ENCODE peak calls at places on chromosome 1, in eight cellular contexts. K, Y, O, F, I, C, E and W are unnamed samples. For H3K27me3 and H3K36me3, the result is how much of the 10 kb centered on the place peaks cover.

GRCh38 chr1:155946633-155947219 is 5.3 kb downstream of the RXFP4 start:
- DNase-seq in K (no peak), E (no peak), O (no peak), F (peak), Y (no peak), C (no peak), I (no peak), W (no peak)

GRCh38 chr1:40257313-40257687 is 736 bp upstream of the ZMPSTE24 start:
- DNase-seq in E (no peak), O (no peak), C (peak), I (no peak), K (no peak), Y (no peak), F (no peak), W (no peak)

GRCh38 chr1:87644500-87645245 is 316.0 kb downstream of the LMO4 start:
- DNase-seq in C (no peak), K (no peak), Y (no peak), O (no peak), I (no peak), E (peak), F (no peak), W (no peak)

GRCh38 chr1:218501073-218501612 is 156.0 kb downstream of the TGFB2 start:
- DNase-seq in I (no peak), Y (no peak), K (no peak), C (no peak), E (no peak), O (no peak), F (no peak), W (no peak)

GRCh38 chr1:201110138-201110537 is 2.1 kb downstream of the CACNA1S start:
- DNase-seq in C (no peak), F (no peak), K (no peak), I (no peak), O (no peak), E (no peak), Y (no peak), W (no peak)

GRCh38 chr1:227889047-227889862 is 58.5 kb downstream of the WNT9A start:
- DNase-seq in Y (peak), E (no peak), K (peak), I (peak), F (peak), O (peak), C (no peak), W (no peak)

GRCh38 chr1:59596432-59596831 is 218.3 kb upstream of the HOOK1 start:
- DNase-seq in Y (no peak), I (no peak), C (peak), O (no peak), F (no peak), K (no peak), E (peak), W (peak)

GRCh38 chr1:174189424-174190062 is 30.2 kb downstream of the RABGAP1L start:
- DNase-seq in Y (no peak), K (no peak), F (no peak), E (no peak), I (no peak), O (no peak), C (no peak), W (no peak)

GRCh38 chr1:56411484-56412180 is 167.7 kb downstream of the PLPP3 start:
- DNase-seq in F (no peak), I (no peak), O (no peak), E (no peak), Y (no peak), C (no peak), K (no peak), W (peak)

GRCh38 chr1:228850141-228851100 is 115.1 kb downstream of the RHOU start:
- DNase-seq in O (peak), Y (no peak), C (no peak), K (no peak), F (no peak), I (no peak), E (no peak), W (no peak)

GRCh38 chr1:173440430-173440829 is 36.7 kb upstream of the PRDX6 start:
- DNase-seq in I (no peak), E (no peak), F (no peak), O (no peak), C (no peak), K (no peak), Y (no peak), W (no peak)

GRCh38 chr1:202007703-202008489 is 2.5 kb upstream of the ELF3 start:
- DNase-seq in O (peak), I (peak), E (peak), K (no peak), Y (peak), F (peak), C (peak), W (no peak)

GRCh38 chr1:30818568-30819243 is 61.1 kb upstream of the LAPTM5 start:
- DNase-seq in O (no peak), F (no peak), K (no peak), C (no peak), E (no peak), I (peak), Y (no peak), W (no peak)

GRCh38 chr1:231817813-231818212 is 191.2 kb downstream of the DISC1 start:
- DNase-seq in F (no peak), Y (no peak), K (no peak), O (no peak), I (no peak), C (no peak), E (peak), W (no peak)

GRCh38 chr1:66778266-66778665 is 22.8 kb downstream of the INSL5 start:
- DNase-seq in I (no peak), K (no peak), O (no peak), F (no peak), C (no peak), E (no peak), Y (no peak), W (no peak)

GRCh38 chr1:219550171-219550570 is 62.7 kb downstream of the ZC3H11B start:
- DNase-seq in K (no peak), E (no peak), C (no peak), Y (no peak), F (no peak), O (no peak), I (no peak), W (peak)

GRCh38 chr1:88311907-88312306 is 372.2 kb upstream of the PKN2 start:
- DNase-seq in F (no peak), K (no peak), C (no peak), O (peak), Y (no peak), E (peak), I (no peak), W (peak)

GRCh38 chr1:158101944-158102343 is 78.8 kb upstream of the CD1D start:
- DNase-seq in C (no peak), K (no peak), O (no peak), F (no peak), I (no peak), E (peak), Y (no peak), W (no peak)

GRCh38 chr1:164033782-164034181 is 525.2 kb upstream of the PBX1 start:
- DNase-seq in I (no peak), K (no peak), C (no peak), F (no peak), O (no peak), Y (no peak), E (no peak), W (no peak)

GRCh38 chr1:212860713-212861581 is 2.9 kb downstream of the FLVCR1 start:
- DNase-seq in C (no peak), I (no peak), Y (peak), F (no peak), K (no peak), E (peak), O (no peak), W (no peak)

GRCh38 chr1:81682490-81682889 is 118.2 kb upstream of the ADGRL2 start:
- DNase-seq in I (no peak), E (peak), O (no peak), K (no peak), C (no peak), F (no peak), Y (no peak), W (no peak)

GRCh38 chr1:81695741-81696140 is 105.0 kb upstream of the ADGRL2 start:
- DNase-seq in O (no peak), K (no peak), E (peak), F (no peak), C (no peak), Y (no peak), I (no peak), W (peak)

GRCh38 chr1:226982451-226983177 is 42.5 kb downstream of the COQ8A start:
- DNase-seq in C (no peak), E (no peak), F (peak), K (peak), I (no peak), Y (no peak), O (no peak), W (no peak)

GRCh38 chr1:7591565-7591964 is 179.5 kb upstream of the VAMP3 start:
- DNase-seq in E (no peak), F (peak), Y (no peak), O (no peak), I (peak), K (no peak), C (no peak), W (no peak)

GRCh38 chr1:200795151-200795550 is 56.5 kb downstream of the CAMSAP2 start:
- DNase-seq in E (peak), I (no peak), F (no peak), K (no peak), O (no peak), C (no peak), Y (no peak), W (no peak)

GRCh38 chr1:181482521-181483083 is 715 bp upstream of the CACNA1E start:
- DNase-seq in I (peak), F (peak), C (peak), E (no peak), O (peak), Y (peak), K (peak), W (peak)

GRCh38 chr1:181483561-181484291 is 409 bp downstream of the CACNA1E start:
- DNase-seq in I (no peak), C (no peak), E (no peak), K (no peak), F (peak), O (no peak), Y (no peak), W (no peak)

GRCh38 chr1:181485276-181486097 is 2.2 kb downstream of the CACNA1E start:
- DNase-seq in C (no peak), Y (peak), F (peak), K (peak), I (peak), O (no peak), E (no peak), W (peak)

GRCh38 chr1:181482001-181482430 is 1.3 kb upstream of the CACNA1E start:
- DNase-seq in O (no peak), C (no peak), E (no peak), K (no peak), I (no peak), Y (no peak), F (peak), W (no peak)

GRCh38 chr1:181483084-181483559 is at the start of gene CACNA1E:
- DNase-seq in F (no peak), K (no peak), E (no peak), C (no peak), O (no peak), Y (no peak), I (no peak), W (no peak)
- H3K27me3 ChIP-seq in F (under half), K (under half), E (half or more), C (under half), O (under half), Y (under half), I (half or more), W (half or more)

GRCh38 chr1:9653783-9654517 is 2.4 kb downstream of the PIK3CD start:
- DNase-seq in C (no peak), E (no peak), K (no peak), Y (no peak), I (no peak), O (no peak), F (peak), W (no peak)

GRCh38 chr1:9652379-9653194 is 1.1 kb downstream of the PIK3CD start:
- DNase-seq in Y (peak), E (no peak), F (peak), C (no peak), I (peak), K (peak), O (no peak), W (peak)

GRCh38 chr1:9655127-9655723 is 3.7 kb downstream of the PIK3CD start:
- DNase-seq in I (no peak), K (no peak), C (no peak), O (no peak), Y (no peak), E (no peak), F (no peak), W (no peak)

GRCh38 chr1:9651565-9652378 is at the start of gene PIK3CD:
- DNase-seq in O (no peak), K (peak), C (no peak), E (peak), F (peak), Y (peak), I (peak), W (peak)

DNA sequence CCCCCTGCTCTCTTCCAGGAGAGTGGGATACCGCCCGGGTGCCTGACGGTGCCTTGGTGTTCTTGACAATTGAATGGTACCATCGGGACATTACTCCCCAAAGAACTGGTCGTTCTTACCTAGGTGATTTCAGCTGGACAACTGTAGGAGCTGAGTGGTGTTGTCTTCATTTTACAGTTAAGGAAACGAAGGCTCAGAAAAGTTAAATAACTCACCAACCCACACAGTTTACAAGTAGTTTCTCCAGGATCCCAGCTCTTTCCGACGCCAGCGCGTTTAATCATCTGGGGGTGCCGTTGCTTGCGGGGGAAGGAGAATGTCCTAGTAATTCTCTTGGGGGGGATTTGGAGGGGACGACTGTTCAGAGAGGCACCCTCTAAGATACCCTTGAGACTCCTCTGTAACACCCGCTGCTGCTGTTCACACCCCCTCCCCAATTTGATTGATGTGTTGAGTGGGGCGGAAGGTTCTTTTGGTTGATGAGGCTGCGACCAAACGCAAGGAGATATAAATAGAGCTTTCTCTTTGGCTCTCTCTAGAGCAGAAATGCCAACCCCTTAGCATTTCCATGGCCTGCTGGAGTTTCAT is 1.8 kb downstream of the PIK3CD start:
- DNase-seq in I (no peak), Y (no peak), C (no peak), K (no peak), O (no peak), F (no peak), E (no peak), W (no peak)
- H3K4me3 ChIP-seq in I (peak), Y (no peak), C (no peak), K (no peak), O (peak), F (peak), E (no peak), W (no peak)

GRCh38 chr1:52416811-52417210 is 12.4 kb downstream of the PRPF38A start:
- DNase-seq in E (no peak), K (no peak), C (no peak), I (no peak), O (no peak), F (no peak), Y (no peak), W (no peak)

GRCh38 chr1:52423771-52424170 is 19.4 kb downstream of the PRPF38A start:
- DNase-seq in F (peak), E (no peak), O (no peak), C (no peak), K (no peak), I (no peak), Y (no peak), W (no peak)

GRCh38 chr1:52424238-52424637 is 19.8 kb downstream of the PRPF38A start:
- DNase-seq in K (no peak), E (no peak), C (no peak), Y (no peak), I (no peak), O (no peak), F (no peak), W (no peak)

GRCh38 chr1:52423055-52423454 is 18.7 kb downstream of the PRPF38A start:
- DNase-seq in I (no peak), E (no peak), K (no peak), Y (no peak), F (no peak), C (no peak), O (no peak), W (no peak)

GRCh38 chr1:52420713-52421112 is 16.3 kb downstream of the PRPF38A start:
- DNase-seq in Y (no peak), F (no peak), K (no peak), I (no peak), E (no peak), O (no peak), C (no peak), W (no peak)
- H3K36me3 ChIP-seq in Y (half or more), F (half or more), K (half or more), I (half or more), E (half or more), O (under half), C (under half), W (half or more)

GRCh38 chr1:165143437-165144065 is 213.0 kb downstream of the LMX1A start:
- DNase-seq in F (no peak), C (no peak), O (peak), K (no peak), Y (peak), E (peak), I (no peak), W (no peak)
- H3K27me3 ChIP-seq in F (under half), C (under half), O (under half), K (under half), Y (under half), E (under half), I (under half), W (under half)

GRCh38 chr1:27527857-27528700 is 38.1 kb upstream of the WASF2 start:
- DNase-seq in F (peak), E (peak), O (peak), K (peak), I (peak), Y (peak), C (peak), W (no peak)
- H3K4me3 ChIP-seq in F (peak), E (peak), O (peak), K (no peak), I (peak), Y (no peak), C (peak), W (no peak)

GRCh38 chr1:147281950-147282349 is 39.5 kb downstream of the CHD1L start:
- DNase-seq in I (no peak), E (no peak), O (no peak), F (no peak), C (no peak), Y (no peak), K (no peak), W (no peak)
- H3K36me3 ChIP-seq in I (half or more), E (half or more), O (under half), F (half or more), C (under half), Y (half or more), K (half or more), W (half or more)

GRCh38 chr1:4581807-4582206 is 72.6 kb upstream of the AJAP1 start:
- DNase-seq in E (no peak), K (no peak), O (no peak), F (no peak), I (no peak), C (no peak), Y (no peak), W (no peak)
- H3K27me3 ChIP-seq in E (under half), K (under half), O (under half), F (under half), I (under half), C (under half), Y (under half), W (under half)

DNA sequence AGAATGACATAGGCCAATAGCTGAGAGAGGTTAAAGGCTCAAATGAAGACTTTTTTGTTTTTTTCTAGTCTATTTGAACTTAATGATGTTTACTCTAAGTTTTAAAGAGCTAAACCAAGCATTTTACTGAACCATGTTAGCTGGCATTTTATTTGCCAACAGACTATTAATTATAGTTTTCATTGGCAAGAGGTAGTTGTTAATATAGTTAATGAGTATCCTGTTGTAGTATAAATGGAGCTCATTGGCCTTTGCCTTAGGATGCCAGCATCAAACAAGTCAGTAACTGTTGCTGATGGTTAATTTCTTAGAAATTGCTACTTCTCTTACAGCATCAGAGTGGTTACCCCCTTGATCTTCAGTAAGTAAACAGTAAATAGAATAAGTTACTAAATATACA is 339.0 kb upstream of the B3GALT2 start:
- DNase-seq in C (no peak), Y (no peak), E (no peak), O (no peak), I (no peak), F (no peak), K (no peak), W (no peak)
- H3K4me3 ChIP-seq in C (no peak), Y (no peak), E (no peak), O (no peak), I (no peak), F (no peak), K (no peak), W (no peak)

GRCh38 chr1:20770314-20771087 is 16.6 kb downstream of the HP1BP3 start:
- DNase-seq in E (no peak), K (no peak), F (no peak), O (no peak), I (no peak), Y (no peak), C (no peak), W (no peak)

GRCh38 chr1:20771780-20772179 is 15.3 kb downstream of the HP1BP3 start:
- DNase-seq in Y (no peak), O (no peak), C (no peak), F (no peak), E (no peak), I (no peak), K (no peak), W (no peak)

DNA sequence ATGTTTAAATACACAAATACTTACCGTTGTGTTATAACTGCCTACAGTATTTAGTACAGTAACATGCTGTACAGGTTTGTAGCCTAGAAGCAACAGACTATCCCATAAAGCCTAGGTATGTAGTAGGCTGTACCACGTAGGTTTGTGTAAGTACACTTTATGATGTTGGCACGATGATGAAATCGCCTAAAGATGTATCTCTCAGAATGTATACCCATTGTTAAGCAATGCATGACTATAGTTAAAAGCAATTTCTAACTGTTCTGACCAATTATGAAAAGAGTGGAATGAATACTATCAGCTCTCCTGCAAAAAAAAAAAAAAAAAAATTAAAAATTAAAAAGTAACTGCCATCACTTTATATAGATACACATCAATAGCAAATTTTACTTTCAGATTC is 11.4 kb downstream of the HP1BP3 start:
- DNase-seq in F (no peak), O (no peak), E (no peak), I (no peak), K (no peak), C (no peak), Y (no peak), W (no peak)
- H3K36me3 ChIP-seq in F (half or more), O (under half), E (half or more), I (half or more), K (half or more), C (under half), Y (half or more), W (half or more)